ENCODE peak calls at places on chromosome 17, in nine cellular contexts. One of them, this sample, is unnamed.

GRCh38 chr17:83170571-83171260 is 91.3 kb downstream of the METRNL start:
- DNase-seq in stomach: no peak
- DNase-seq in body of pancreas: no peak
- DNase-seq in sigmoid colon: no peak
- DNase-seq in ovary: no peak
- DNase-seq in heart left ventricle: no peak
- DNase-seq in A549: no peak
- DNase-seq in HCT116: no peak
- DNase-seq in IMR-90: no peak
- DNase-seq in this sample: no peak

GRCh38 chr17:73759324-73760185 is 115.3 kb upstream of the SDK2 start:
- DNase-seq in body of pancreas: peak
- DNase-seq in heart left ventricle: peak
- DNase-seq in IMR-90: no peak
- DNase-seq in stomach: no peak
- DNase-seq in A549: no peak
- DNase-seq in sigmoid colon: no peak
- DNase-seq in HCT116: no peak
- DNase-seq in ovary: no peak
- DNase-seq in this sample: no peak

GRCh38 chr17:29593546-29594440 is 861 bp downstream of the ANKRD13B start:
- DNase-seq in sigmoid colon: peak
- DNase-seq in HCT116: no peak
- DNase-seq in ovary: no peak
- DNase-seq in heart left ventricle: peak
- DNase-seq in IMR-90: peak
- DNase-seq in body of pancreas: peak
- DNase-seq in A549: no peak
- DNase-seq in stomach: no peak
- DNase-seq in this sample: peak

GRCh38 chr17:237406-237955 is 56.0 kb upstream of the DOC2B start:
- DNase-seq in heart left ventricle: peak
- DNase-seq in stomach: no peak
- DNase-seq in sigmoid colon: peak
- DNase-seq in ovary: peak
- DNase-seq in body of pancreas: peak
- DNase-seq in IMR-90: no peak
- DNase-seq in A549: no peak
- DNase-seq in HCT116: no peak
- DNase-seq in this sample: peak

GRCh38 chr17:49741009-49741691 is 22.8 kb downstream of the FAM117A start:
- DNase-seq in IMR-90: peak
- DNase-seq in heart left ventricle: no peak
- DNase-seq in HCT116: no peak
- DNase-seq in A549: no peak
- DNase-seq in body of pancreas: no peak
- DNase-seq in ovary: no peak
- DNase-seq in sigmoid colon: no peak
- DNase-seq in stomach: no peak
- DNase-seq in this sample: no peak

GRCh38 chr17:75271955-75272847 is 1.2 kb upstream of the MIF4GD start:
- DNase-seq in body of pancreas: peak
- DNase-seq in A549: no peak
- DNase-seq in heart left ventricle: peak
- DNase-seq in HCT116: no peak
- DNase-seq in IMR-90: peak
- DNase-seq in sigmoid colon: peak
- DNase-seq in ovary: no peak
- DNase-seq in stomach: no peak
- DNase-seq in this sample: no peak

GRCh38 chr17:9090641-9091096 is 69.4 kb downstream of the NTN1 start:
- DNase-seq in stomach: no peak
- DNase-seq in heart left ventricle: no peak
- DNase-seq in sigmoid colon: peak
- DNase-seq in A549: no peak
- DNase-seq in HCT116: no peak
- DNase-seq in IMR-90: no peak
- DNase-seq in ovary: no peak
- DNase-seq in body of pancreas: no peak
- DNase-seq in this sample: no peak

GRCh38 chr17:50153650-50154575 is 3.4 kb upstream of the PPP1R9B start:
- DNase-seq in HCT116: no peak
- DNase-seq in heart left ventricle: peak
- DNase-seq in body of pancreas: peak
- DNase-seq in stomach: peak
- DNase-seq in IMR-90: no peak
- DNase-seq in sigmoid colon: no peak
- DNase-seq in A549: no peak
- DNase-seq in ovary: peak
- DNase-seq in this sample: no peak

GRCh38 chr17:18267366-18267765 is 6.9 kb downstream of the MIEF2 start:
- DNase-seq in ovary: no peak
- DNase-seq in sigmoid colon: no peak
- DNase-seq in heart left ventricle: no peak
- DNase-seq in HCT116: no peak
- DNase-seq in IMR-90: no peak
- DNase-seq in body of pancreas: no peak
- DNase-seq in A549: no peak
- DNase-seq in stomach: no peak
- DNase-seq in this sample: no peak

GRCh38 chr17:42050360-42051012 is at the start of gene C17orf113:
- DNase-seq in sigmoid colon: peak
- DNase-seq in HCT116: no peak
- DNase-seq in ovary: peak
- DNase-seq in A549: peak
- DNase-seq in IMR-90: no peak
- DNase-seq in body of pancreas: peak
- DNase-seq in stomach: peak
- DNase-seq in heart left ventricle: peak
- DNase-seq in this sample: peak

GRCh38 chr17:73503560-73503959 is 140.7 kb downstream of the SDK2 start:
- DNase-seq in sigmoid colon: no peak
- DNase-seq in heart left ventricle: no peak
- DNase-seq in body of pancreas: no peak
- DNase-seq in IMR-90: no peak
- DNase-seq in A549: no peak
- DNase-seq in HCT116: no peak
- DNase-seq in stomach: no peak
- DNase-seq in ovary: no peak
- DNase-seq in this sample: no peak

GRCh38 chr17:82297804-82298537 is 19.4 kb downstream of the CD7 start:
- DNase-seq in HCT116: no peak
- DNase-seq in IMR-90: peak
- DNase-seq in ovary: peak
- DNase-seq in body of pancreas: peak
- DNase-seq in sigmoid colon: peak
- DNase-seq in A549: peak
- DNase-seq in stomach: peak
- DNase-seq in heart left ventricle: peak
- DNase-seq in this sample: peak

GRCh38 chr17:47204722-47205418 is 4.3 kb upstream of the MYL4 start:
- DNase-seq in HCT116: no peak
- DNase-seq in heart left ventricle: peak
- DNase-seq in IMR-90: peak
- DNase-seq in body of pancreas: no peak
- DNase-seq in sigmoid colon: no peak
- DNase-seq in A549: no peak
- DNase-seq in stomach: no peak
- DNase-seq in ovary: no peak
- DNase-seq in this sample: no peak

GRCh38 chr17:1649844-1650409 is at the start of gene RILP:
- DNase-seq in stomach: peak
- DNase-seq in A549: peak
- DNase-seq in body of pancreas: peak
- DNase-seq in ovary: peak
- DNase-seq in IMR-90: no peak
- DNase-seq in sigmoid colon: peak
- DNase-seq in heart left ventricle: peak
- DNase-seq in HCT116: peak
- DNase-seq in this sample: peak

GRCh38 chr17:46968224-46968834 is 10.7 kb downstream of the RPRML start:
- DNase-seq in sigmoid colon: peak
- DNase-seq in A549: no peak
- DNase-seq in heart left ventricle: no peak
- DNase-seq in IMR-90: peak
- DNase-seq in body of pancreas: no peak
- DNase-seq in ovary: no peak
- DNase-seq in stomach: no peak
- DNase-seq in HCT116: no peak
- DNase-seq in this sample: no peak

GRCh38 chr17:60893475-60893874 is 215.8 kb downstream of the BCAS3 start:
- DNase-seq in stomach: no peak
- DNase-seq in ovary: no peak
- DNase-seq in heart left ventricle: no peak
- DNase-seq in A549: no peak
- DNase-seq in body of pancreas: no peak
- DNase-seq in sigmoid colon: no peak
- DNase-seq in HCT116: no peak
- DNase-seq in IMR-90: no peak
- DNase-seq in this sample: no peak

GRCh38 chr17:4986951-4987766 is at the start of gene CAMTA2:
- DNase-seq in HCT116: peak
- DNase-seq in stomach: peak
- DNase-seq in heart left ventricle: peak
- DNase-seq in A549: peak
- DNase-seq in IMR-90: peak
- DNase-seq in sigmoid colon: peak
- DNase-seq in ovary: peak
- DNase-seq in body of pancreas: peak
- DNase-seq in this sample: peak
- TF ChIP-seq POLR2A in HCT116: peak
- TF ChIP-seq POLR2A in stomach: peak
- TF ChIP-seq POLR2A in heart left ventricle: no peak
- TF ChIP-seq POLR2A in A549: peak
- TF ChIP-seq POLR2A in IMR-90: no peak
- TF ChIP-seq POLR2A in sigmoid colon: peak
- TF ChIP-seq POLR2A in ovary: peak
- TF ChIP-seq POLR2A in body of pancreas: peak
- TF ChIP-seq POLR2A in this sample: peak

DNA sequence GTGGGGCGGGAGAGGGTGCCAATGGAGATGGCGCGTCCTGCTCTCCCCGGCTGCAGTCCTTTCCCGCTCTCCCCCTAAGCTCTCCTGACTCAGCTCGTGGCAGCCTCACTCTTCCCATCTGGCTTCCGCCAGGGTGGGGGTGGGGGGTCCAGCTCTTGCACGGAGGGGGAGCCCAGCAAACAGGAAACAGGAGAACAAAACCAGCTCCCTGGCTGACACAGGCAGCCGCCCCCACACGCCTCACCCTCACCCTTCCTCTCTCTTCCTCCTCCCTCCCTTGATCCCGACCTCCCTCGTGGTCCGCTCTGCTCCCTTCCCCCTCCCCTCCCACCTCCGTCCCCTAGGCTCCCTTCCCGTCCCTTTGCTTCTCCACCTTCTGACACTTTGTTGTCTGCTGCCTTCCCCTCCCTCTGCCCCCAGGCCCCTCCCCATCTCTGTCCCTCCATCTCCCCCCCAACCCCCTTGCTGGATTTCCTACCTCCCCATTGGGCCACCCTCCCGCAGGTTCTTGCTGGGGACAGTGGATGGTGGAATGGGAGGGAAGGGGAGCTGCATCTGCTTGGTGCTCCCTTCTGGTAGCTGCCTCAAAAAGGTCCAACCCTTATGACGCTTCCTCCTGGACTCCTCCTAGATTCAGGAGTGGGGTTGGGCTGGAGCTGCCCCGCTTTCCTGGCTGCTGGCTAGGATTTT is 23.7 kb downstream of the ARHGAP23 start:
- DNase-seq in HCT116: no peak
- DNase-seq in A549: no peak
- DNase-seq in stomach: no peak
- DNase-seq in heart left ventricle: no peak
- DNase-seq in sigmoid colon: no peak
- DNase-seq in IMR-90: peak
- DNase-seq in body of pancreas: no peak
- DNase-seq in ovary: peak
- DNase-seq in this sample: no peak
- TF ChIP-seq POLR2A in HCT116: no peak
- TF ChIP-seq POLR2A in A549: no peak
- TF ChIP-seq POLR2A in stomach: no peak
- TF ChIP-seq POLR2A in heart left ventricle: no peak
- TF ChIP-seq POLR2A in sigmoid colon: no peak
- TF ChIP-seq POLR2A in IMR-90: no peak
- TF ChIP-seq POLR2A in body of pancreas: no peak
- TF ChIP-seq POLR2A in ovary: no peak
- TF ChIP-seq POLR2A in this sample: no peak

GRCh38 chr17:64147110-64148016 is 17.4 kb upstream of the ERN1 start:
- DNase-seq in ovary: no peak
- DNase-seq in A549: peak
- DNase-seq in stomach: no peak
- DNase-seq in body of pancreas: peak
- DNase-seq in sigmoid colon: no peak
- DNase-seq in HCT116: no peak
- DNase-seq in heart left ventricle: no peak
- DNase-seq in IMR-90: no peak
- DNase-seq in this sample: no peak
- TF ChIP-seq POLR2A in ovary: no peak
- TF ChIP-seq POLR2A in A549: peak
- TF ChIP-seq POLR2A in stomach: no peak
- TF ChIP-seq POLR2A in body of pancreas: no peak
- TF ChIP-seq POLR2A in sigmoid colon: no peak
- TF ChIP-seq POLR2A in HCT116: peak
- TF ChIP-seq POLR2A in heart left ventricle: no peak
- TF ChIP-seq POLR2A in IMR-90: peak
- TF ChIP-seq POLR2A in this sample: no peak

GRCh38 chr17:7352910-7353635 is 1.1 kb downstream of the KCTD11 start:
- DNase-seq in sigmoid colon: no peak
- DNase-seq in stomach: no peak
- DNase-seq in ovary: peak
- DNase-seq in heart left ventricle: no peak
- DNase-seq in HCT116: no peak
- DNase-seq in body of pancreas: no peak
- DNase-seq in A549: no peak
- DNase-seq in IMR-90: no peak
- DNase-seq in this sample: peak

GRCh38 chr17:7354262-7354781 is 634 bp upstream of the TMEM95 start:
- DNase-seq in heart left ventricle: no peak
- DNase-seq in stomach: no peak
- DNase-seq in IMR-90: peak
- DNase-seq in A549: no peak
- DNase-seq in HCT116: no peak
- DNase-seq in body of pancreas: no peak
- DNase-seq in sigmoid colon: no peak
- DNase-seq in ovary: no peak
- DNase-seq in this sample: peak

GRCh38 chr17:7355053-7355452 is at the start of gene TMEM95:
- DNase-seq in HCT116: no peak
- DNase-seq in A549: no peak
- DNase-seq in sigmoid colon: peak
- DNase-seq in stomach: no peak
- DNase-seq in IMR-90: no peak
- DNase-seq in heart left ventricle: peak
- DNase-seq in body of pancreas: no peak
- DNase-seq in ovary: peak
- DNase-seq in this sample: peak

GRCh38 chr17:7352559-7352889 is 562 bp downstream of the KCTD11 start:
- DNase-seq in stomach: no peak
- DNase-seq in ovary: no peak
- DNase-seq in sigmoid colon: no peak
- DNase-seq in HCT116: no peak
- DNase-seq in IMR-90: no peak
- DNase-seq in body of pancreas: no peak
- DNase-seq in heart left ventricle: no peak
- DNase-seq in A549: no peak
- DNase-seq in this sample: no peak

GRCh38 chr17:7351665-7352558 is at the start of gene KCTD11:
- DNase-seq in HCT116: peak
- DNase-seq in ovary: peak
- DNase-seq in A549: peak
- DNase-seq in sigmoid colon: peak
- DNase-seq in heart left ventricle: peak
- DNase-seq in stomach: peak
- DNase-seq in body of pancreas: peak
- DNase-seq in IMR-90: peak
- DNase-seq in this sample: peak
- TF ChIP-seq POLR2A in HCT116: peak
- TF ChIP-seq POLR2A in ovary: peak
- TF ChIP-seq POLR2A in A549: peak
- TF ChIP-seq POLR2A in sigmoid colon: peak
- TF ChIP-seq POLR2A in heart left ventricle: no peak
- TF ChIP-seq POLR2A in stomach: no peak
- TF ChIP-seq POLR2A in body of pancreas: peak
- TF ChIP-seq POLR2A in IMR-90: peak
- TF ChIP-seq POLR2A in this sample: peak